ENCODE peak calls at places on chromosomes 16 and 17, in four cellular contexts. D is HepG2, P is GM12878, W is K562. L is an unnamed sample.

GRCh38 chr16:66418165-66418962 is 8.7 kb upstream of the BEAN1 start:
- DNase-seq in D (no peak), P (no peak), W (no peak), L (no peak)

GRCh38 chr16:72317378-72317777 is 145.4 kb upstream of the PMFBP1 start:
- DNase-seq in D (no peak), P (no peak), W (no peak), L (no peak)

GRCh38 chr16:55662641-55663040 is 6.9 kb downstream of the SLC6A2 start:
- DNase-seq in D (no peak), P (no peak), W (no peak), L (no peak)

GRCh38 chr16:66832190-66832589 is 1.4 kb upstream of the NAE1 start:
- DNase-seq in D (no peak), P (no peak), W (no peak), L (no peak)

GRCh38 chr16:58421529-58421928 is 29.3 kb downstream of the GINS3 start:
- DNase-seq in D (no peak), P (no peak), W (no peak), L (no peak)

GRCh38 chr17:33941744-33942143 is 313.3 kb upstream of the CCL2 start:
- DNase-seq in D (no peak), P (no peak), W (no peak), L (no peak)

GRCh38 chr17:50206604-50207293 is 5.3 kb upstream of the COL1A1 start:
- DNase-seq in D (no peak), P (no peak), W (peak), L (peak)

GRCh38 chr17:32490101-32490482 is 3.3 kb downstream of the CDK5R1 start:
- DNase-seq in D (no peak), P (no peak), W (no peak), L (peak)

GRCh38 chr16:22685162-22685830 is 128.7 kb upstream of the HS3ST2 start:
- DNase-seq in D (no peak), P (no peak), W (no peak), L (no peak)

GRCh38 chr17:35160354-35161201 is 13.0 kb downstream of the UNC45B start:
- DNase-seq in D (no peak), P (no peak), W (no peak), L (no peak)

GRCh38 chr16:50884066-50884860 is 142.4 kb downstream of the CYLD start:
- DNase-seq in D (peak), P (no peak), W (peak), L (peak)

GRCh38 chr16:66486773-66487579 is 59.9 kb downstream of the BEAN1 start:
- DNase-seq in D (no peak), P (no peak), W (no peak), L (peak)

GRCh38 chr16:47565454-47565853 is 104.3 kb downstream of the PHKB start:
- DNase-seq in D (no peak), P (no peak), W (no peak), L (no peak)

GRCh38 chr16:6558133-6558532 is 774.5 kb upstream of the RBFOX1 start:
- DNase-seq in D (no peak), P (no peak), W (no peak), L (no peak)

GRCh38 chr17:31571124-31571892 is 179.8 kb downstream of the RAB11FIP4 start:
- DNase-seq in D (no peak), P (no peak), W (no peak), L (no peak)

GRCh38 chr16:84838383-84838948 is 18.7 kb downstream of the CRISPLD2 start:
- DNase-seq in D (no peak), P (no peak), W (no peak), L (peak)

GRCh38 chr17:29734640-29735039 is 111.9 kb upstream of the CORO6 start:
- DNase-seq in D (peak), P (no peak), W (no peak), L (no peak)

GRCh38 chr16:19698480-19699465 is 19.3 kb downstream of the KNOP1 start:
- DNase-seq in D (no peak), P (no peak), W (no peak), L (no peak)

GRCh38 chr17:65057520-65058075 is 1.1 kb upstream of the GNA13 start:
- DNase-seq in D (no peak), P (no peak), W (no peak), L (no peak)

GRCh38 chr17:4770632-4771031 is 1.1 kb upstream of the TM4SF5 start:
- DNase-seq in D (no peak), P (no peak), W (no peak), L (no peak)

GRCh38 chr17:28298449-28298848 is 20.6 kb upstream of the TMEM97 start:
- DNase-seq in D (no peak), P (no peak), W (no peak), L (no peak)

GRCh38 chr16:20262248-20262647 is 65.1 kb downstream of the GP2 start:
- DNase-seq in D (no peak), P (no peak), W (no peak), L (no peak)

GRCh38 chr16:68231384-68232136 is 4.4 kb downstream of the ESRP2 start:
- DNase-seq in D (no peak), P (no peak), W (no peak), L (no peak)

GRCh38 chr16:81567987-81568748 is 123.6 kb downstream of the CMIP start:
- DNase-seq in D (peak), P (no peak), W (no peak), L (no peak)

GRCh38 chr16:5222770-5223169 is 125.2 kb upstream of the EEF2KMT start:
- DNase-seq in D (no peak), P (no peak), W (no peak), L (no peak)

GRCh38 chr16:30068750-30069574 is 3.4 kb downstream of the ALDOA start:
- DNase-seq in D (peak), P (no peak), W (no peak), L (peak)

GRCh38 chr17:80095038-80095843 is 6.1 kb upstream of the GAA start:
- DNase-seq in D (no peak), P (no peak), W (no peak), L (no peak)
- TF ChIP-seq NFIC in D (no peak), P (no peak), W (no peak), L (no peak)

GRCh38 chr16:61915569-61915968 is 120.7 kb downstream of the CDH8 start:
- DNase-seq in D (no peak), P (no peak), W (no peak), L (no peak)
- TF ChIP-seq NFIC in D (no peak), P (no peak), W (no peak), L (no peak)

DNA sequence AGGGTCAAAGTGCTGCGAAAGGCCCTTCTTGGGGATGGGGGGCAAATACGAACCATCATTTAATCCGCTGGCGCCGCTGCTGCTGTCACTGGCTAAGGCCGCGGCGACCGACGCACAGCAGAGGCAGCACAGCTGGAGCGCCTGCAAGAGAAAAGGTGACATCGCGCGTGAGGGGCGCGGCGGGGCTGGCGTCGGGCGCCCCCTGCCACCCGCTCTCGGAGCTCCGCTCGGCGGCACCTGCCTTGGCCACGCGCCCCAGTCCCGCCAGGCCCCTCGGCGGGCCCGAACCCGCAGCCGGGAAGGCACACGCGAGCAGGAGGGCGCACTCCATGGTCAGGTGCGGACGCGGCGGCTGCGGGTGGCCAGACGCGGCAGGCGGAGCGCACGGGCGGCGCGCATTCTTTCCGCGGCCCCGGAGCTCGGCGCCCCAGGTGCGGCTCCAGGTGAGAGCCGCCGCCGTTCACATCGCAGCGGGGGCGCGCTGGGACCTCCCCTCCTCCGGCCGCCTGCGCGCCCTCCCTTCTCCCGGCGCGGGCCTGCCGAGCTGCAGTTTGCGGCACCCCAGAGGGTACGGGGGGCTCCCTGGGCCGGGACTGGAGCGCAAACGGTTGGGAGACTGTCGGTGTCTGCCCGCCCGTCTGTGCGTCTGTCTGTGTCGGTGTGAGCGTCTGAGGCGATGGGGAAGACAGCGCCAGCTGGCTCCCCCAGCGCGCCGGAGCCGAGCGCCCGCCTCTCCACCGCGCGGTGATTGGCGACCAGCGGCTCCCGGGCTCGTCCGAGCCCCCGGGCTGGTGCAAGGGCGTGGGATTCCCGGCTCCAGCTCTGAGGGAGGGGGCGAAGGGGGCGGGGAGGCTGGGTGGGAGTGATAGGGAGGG is at the start of gene ADAMTS18:
- DNase-seq in D (no peak), P (no peak), W (no peak), L (peak)
- TF ChIP-seq NFIC in D (no peak), P (no peak), W (no peak), L (no peak)

GRCh38 chr17:2853111-2853721 is 57.0 kb downstream of the RAP1GAP2 start:
- DNase-seq in D (no peak), P (no peak), W (no peak), L (peak)
- TF ChIP-seq NFIC in D (no peak), P (no peak), W (no peak), L (no peak)

GRCh38 chr17:8994319-8994718 is 27.0 kb upstream of the NTN1 start:
- DNase-seq in D (peak), P (peak), W (peak), L (peak)
- TF ChIP-seq NFIC in D (no peak), P (peak), W (no peak), L (no peak)

GRCh38 chr16:75148311-75149195 is at the start of gene ZFP1:
- DNase-seq in D (peak), P (peak), W (peak), L (peak)
- TF ChIP-seq NFIC in D (no peak), P (no peak), W (peak), L (no peak)